ENCODE peak calls at places on chromosome 21, in nine cellular contexts. I, J, W, D, H, X, V, Y and Z are unnamed samples.
A peak's percentile ranks its signal among the peaks of the same experiment; 100 is the strongest.

GRCh38 chr21:15221799-15222386 is 157.1 kb upstream of the NRIP1 start:
- DNase-seq in W (peak; percentile 93), X (peak; percentile 64), Y (no peak), D (no peak), V (peak; percentile 75), I (no peak), J (peak; percentile 61), H (peak; percentile 81), Z (peak; percentile 10)

GRCh38 chr21:44082648-44083436 is 24.4 kb upstream of the PWP2 start:
- DNase-seq in I (no peak), J (no peak), X (no peak), H (no peak), V (peak; percentile 47), Y (no peak), D (no peak), W (no peak), Z (no peak)

GRCh38 chr21:25385912-25386474 is 221.3 kb downstream of the MRPL39 start:
- DNase-seq in I (peak; percentile 50), H (no peak), X (no peak), V (no peak), J (no peak), D (no peak), Y (no peak), W (peak; percentile 44), Z (no peak)

GRCh38 chr21:36587388-36587787 is 107.5 kb upstream of the CLDN14 start:
- DNase-seq in D (no peak), I (no peak), Y (no peak), J (no peak), X (no peak), V (no peak), H (no peak), W (no peak), Z (no peak)

GRCh38 chr21:14918542-14918941 is 146.3 kb downstream of the NRIP1 start:
- DNase-seq in D (no peak), I (no peak), V (no peak), X (no peak), Y (no peak), W (no peak), J (no peak), H (no peak), Z (no peak)

GRCh38 chr21:42164064-42164789 is 54.7 kb upstream of the ABCG1 start:
- DNase-seq in I (peak; percentile 53), W (peak; percentile 54), H (peak; percentile 75), X (peak; percentile 68), V (peak; percentile 75), J (peak; percentile 78), Y (peak; percentile 43), D (peak; percentile 79), Z (peak; percentile 83)

GRCh38 chr21:41953249-41953830 is 478 bp downstream of the C2CD2 start:
- DNase-seq in D (no peak), H (no peak), J (no peak), W (no peak), I (no peak), Y (no peak), V (peak; percentile 78), X (no peak), Z (peak; percentile 26)

GRCh38 chr21:16570196-16570595 is 840.4 kb downstream of the USP25 start:
- DNase-seq in H (no peak), V (no peak), J (no peak), D (no peak), W (no peak), I (no peak), X (no peak), Y (no peak), Z (no peak)

GRCh38 chr21:32350211-32350980 is 42.4 kb downstream of the URB1 start:
- DNase-seq in J (no peak), W (no peak), I (no peak), Y (no peak), H (no peak), X (no peak), D (no peak), V (no peak), Z (no peak)

GRCh38 chr21:14989359-14989758 is 75.4 kb downstream of the NRIP1 start:
- DNase-seq in H (no peak), V (no peak), W (peak; percentile 30), X (peak; percentile 38), I (peak; percentile 20), J (no peak), Y (no peak), D (no peak), Z (no peak)

GRCh38 chr21:24941316-24942185 is 665.7 kb downstream of the MRPL39 start:
- DNase-seq in D (no peak), V (no peak), H (no peak), I (no peak), X (no peak), J (no peak), Y (no peak), W (peak; percentile 43), Z (no peak)

GRCh38 chr21:38806153-38806941 is 618 bp downstream of the ETS2 start:
- DNase-seq in Y (no peak), D (peak; percentile 78), W (no peak), J (peak; percentile 69), H (peak; percentile 72), X (peak; percentile 49), I (no peak), V (peak; percentile 80), Z (peak; percentile 45)

GRCh38 chr21:41403966-41404365 is 22.1 kb upstream of the MX1 start:
- DNase-seq in X (no peak), V (no peak), J (no peak), D (no peak), W (no peak), Y (no peak), H (no peak), I (no peak), Z (no peak)

GRCh38 chr21:35905973-35906357 is 154.4 kb downstream of the SETD4 start:
- DNase-seq in Y (no peak), V (no peak), X (no peak), H (no peak), W (no peak), D (no peak), J (no peak), I (no peak), Z (no peak)

GRCh38 chr21:41460578-41461527 is 34.8 kb downstream of the MX1 start:
- DNase-seq in I (peak; percentile 56), Y (peak; percentile 41), V (peak; percentile 83), H (peak; percentile 85), X (peak; percentile 56), D (peak; percentile 87), J (peak; percentile 83), W (peak; percentile 72), Z (peak; percentile 79)

DNA sequence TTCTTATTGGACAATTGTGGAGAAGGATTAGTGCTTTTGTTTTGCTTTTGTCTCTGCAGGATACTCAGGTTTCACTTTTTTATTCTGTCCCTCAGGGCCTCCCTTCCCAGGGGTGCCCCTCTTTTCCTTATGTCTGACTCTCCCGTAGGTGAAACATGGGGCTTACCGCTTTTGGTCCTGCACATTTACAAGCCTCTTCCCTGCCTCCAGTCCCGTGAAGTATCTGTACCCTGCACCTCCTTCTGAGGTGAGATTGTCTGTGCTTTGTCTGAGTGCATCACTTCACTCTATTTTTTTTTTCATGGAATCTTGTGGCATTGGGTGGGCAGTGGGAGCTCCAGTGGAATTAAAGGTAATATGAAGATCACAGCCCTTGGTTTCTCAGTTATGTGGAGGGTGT is 758.1 kb upstream of the TPTE start:
- DNase-seq in J (no peak), W (no peak), H (no peak), D (no peak), V (no peak), I (no peak), Y (no peak), X (no peak), Z (no peak)
- H3K9me3 ChIP-seq in J (peaks cover 14% of the 10 kb centered on the region), W (no peaks in the 10 kb centered on the region), H (no peaks in the 10 kb centered on the region), D (peaks cover 35% of the 10 kb centered on the region), V (no peaks in the 10 kb centered on the region), I (peaks cover 38% of the 10 kb centered on the region), Y (peaks cover 38% of the 10 kb centered on the region), X (no peaks in the 10 kb centered on the region), Z (peaks cover 42% of the 10 kb centered on the region)

DNA sequence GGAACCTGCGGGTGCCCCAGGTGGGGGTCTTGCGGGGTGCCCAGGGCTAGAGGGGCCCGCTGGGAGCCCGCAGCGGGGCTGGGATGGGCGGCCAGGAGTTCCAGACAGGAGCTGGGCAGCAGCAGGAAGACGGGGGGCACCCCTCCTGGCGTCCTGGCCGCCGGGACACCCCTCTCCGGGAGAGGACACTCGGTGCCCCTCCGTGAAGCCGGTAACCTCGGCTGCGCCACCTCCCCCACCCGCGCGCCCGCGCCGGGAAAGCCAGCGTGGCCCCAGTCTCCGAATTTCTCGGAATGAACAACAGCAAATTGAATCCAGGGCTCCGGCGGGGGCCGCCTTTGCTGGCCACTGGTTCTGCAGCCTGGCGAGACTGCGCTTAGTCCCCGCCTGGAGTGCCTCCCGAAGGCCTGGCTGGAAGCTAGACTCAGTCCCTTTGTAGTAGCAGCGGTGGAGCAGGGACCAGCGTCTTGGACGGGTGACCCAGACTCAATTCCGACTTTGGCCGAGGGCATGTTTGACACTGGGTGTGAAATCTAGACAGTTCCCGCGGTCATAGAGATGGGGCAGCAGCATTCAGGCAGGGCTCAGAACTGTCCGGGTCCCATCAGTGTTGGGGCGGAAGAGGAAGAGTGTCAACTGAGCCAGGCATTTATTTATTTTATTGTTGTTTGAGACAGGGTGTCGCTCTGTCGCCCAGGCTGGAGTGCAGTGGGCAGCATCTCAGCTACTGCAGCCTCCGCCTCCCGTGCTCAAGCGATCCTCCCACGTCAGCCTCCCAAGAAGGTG is 766 bp downstream of the IFNGR2 start:
- DNase-seq in X (peak; percentile 64), J (peak; percentile 75), H (peak; percentile 77), I (peak; percentile 44), D (peak; percentile 83), V (peak; percentile 85), W (peak; percentile 74), Y (no peak), Z (peak; percentile 66)
- TF ChIP-seq CTCF in X (no peak), J (no peak), H (no peak), I (no peak), D (no peak), V (no peak), W (peak; percentile 14), Y (no peak), Z (no peak)

DNA sequence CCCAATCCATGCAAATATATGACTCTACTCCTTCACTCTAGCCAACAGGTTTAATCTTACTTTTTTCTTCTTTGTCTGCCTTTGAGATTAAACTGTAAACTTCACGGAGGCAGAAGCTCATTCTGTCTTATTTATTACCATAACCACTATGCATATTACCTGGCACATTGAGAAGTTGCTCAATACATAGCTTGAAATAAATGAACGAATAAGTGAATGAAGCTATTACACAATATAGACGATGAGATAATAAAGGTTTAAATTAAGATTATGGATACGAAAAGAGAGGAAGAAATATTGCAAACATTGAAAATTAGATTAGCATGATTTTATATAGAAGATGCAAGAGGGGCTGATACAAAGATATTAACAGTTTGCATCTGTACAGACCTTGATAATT is 385.1 kb downstream of the LTN1 start:
- DNase-seq in W (no peak), D (no peak), H (no peak), J (no peak), I (no peak), Y (no peak), V (no peak), X (no peak), Z (no peak)
- H3K9me3 ChIP-seq in W (no peaks in the 10 kb centered on the region), D (no peaks in the 10 kb centered on the region), H (no peaks in the 10 kb centered on the region), J (no peaks in the 10 kb centered on the region), I (no peaks in the 10 kb centered on the region), Y (no peaks in the 10 kb centered on the region), V (no peaks in the 10 kb centered on the region), X (peaks cover 11% of the 10 kb centered on the region), Z (no peaks in the 10 kb centered on the region)

DNA sequence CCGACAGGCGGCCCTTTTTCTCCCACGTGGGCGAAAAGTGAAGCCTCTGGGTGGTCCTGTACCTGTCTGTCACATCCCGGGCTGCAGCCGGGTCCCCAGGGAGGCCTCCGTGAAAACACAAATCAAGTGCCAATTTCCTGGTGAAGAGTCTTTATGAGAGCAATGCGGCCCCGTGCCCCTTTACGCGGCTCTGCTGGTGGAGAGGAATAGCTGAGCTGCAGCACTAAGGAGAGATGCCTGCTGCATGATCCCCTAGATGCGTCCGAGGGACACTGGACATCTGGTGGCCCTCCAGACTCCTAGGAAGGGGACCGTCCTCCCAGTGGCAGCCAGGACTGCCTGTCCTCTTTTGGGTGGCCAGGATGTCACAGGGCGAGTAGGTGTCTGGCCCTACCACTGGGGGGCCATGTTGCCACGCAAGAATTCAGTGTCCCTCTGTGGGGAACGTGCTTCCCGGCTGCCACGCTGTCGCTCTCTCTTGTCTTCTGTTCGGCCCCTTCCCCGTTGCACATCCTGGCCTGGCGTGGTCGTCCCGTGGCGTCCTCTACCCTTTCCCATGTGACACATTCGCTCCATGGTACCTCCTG is 38.7 kb downstream of the COL18A1 start:
- DNase-seq in I (no peak), W (no peak), X (no peak), J (no peak), Y (no peak), H (peak; percentile 64), D (no peak), V (no peak), Z (no peak)
- TF ChIP-seq CTCF in I (no peak), W (no peak), X (no peak), J (no peak), Y (no peak), H (peak; percentile 30), D (no peak), V (no peak), Z (no peak)